ENCODE peak calls at places on chromosomes 4 and X, in seven cellular contexts. Z is activated CD4-positive, alpha-beta T cell treated with anti-CD3 and anti-CD28 coated beads, Interleukin-2, amount 10 ng/mL, durations not matched to agents 7 days and 5 days; B is Kasumi-1; V is T follicular helper cell; C is nucleus accumbens; D is lower lobe of right lung; G is PC-3. M is an unnamed sample.

GRCh38 chr4:156609421-156609820 is 362.2 kb downstream of the PDGFC start:
- DNase-seq in B (no peak), D (peak), Z (no peak), C (no peak), G (no peak), V (no peak), M (no peak)

GRCh38 chr4:186725422-186726149 is 1.9 kb upstream of the FAT1 start:
- DNase-seq in V (no peak), B (no peak), C (peak), Z (no peak), G (peak), D (peak), M (peak)

GRCh38 chr4:70874268-70875156 is 27.7 kb upstream of the MOB1B start:
- DNase-seq in Z (no peak), V (no peak), C (no peak), D (no peak), B (no peak), G (no peak), M (no peak)

GRCh38 chrX:130083107-130083490 is 27.2 kb downstream of the ELF4 start:
- DNase-seq in G (no peak), C (no peak), B (peak), Z (no peak), V (no peak), D (no peak), M (no peak)

GRCh38 chr4:127355738-127356137 is 277.0 kb upstream of the INTU start:
- DNase-seq in B (no peak), V (no peak), C (no peak), G (no peak), Z (no peak), D (no peak), M (no peak)

GRCh38 chr4:81565137-81565870 is 93.6 kb upstream of the RASGEF1B start:
- DNase-seq in Z (no peak), G (peak), V (no peak), B (no peak), C (peak), D (peak), M (no peak)

GRCh38 chrX:38879631-38880220 is 78.5 kb downstream of the MID1IP1 start:
- DNase-seq in B (peak), C (no peak), V (no peak), G (peak), Z (peak), D (no peak), M (no peak)

GRCh38 chrX:41589634-41590270 is 99.0 kb upstream of the GPR34 start:
- DNase-seq in C (no peak), G (no peak), Z (no peak), V (no peak), D (no peak), B (no peak), M (no peak)

GRCh38 chr4:57190651-57191481 is 80.7 kb upstream of the IGFBP7 start:
- DNase-seq in G (peak), C (no peak), D (no peak), Z (peak), B (peak), V (no peak), M (no peak)

GRCh38 chrX:153554519-153555167 is 37.2 kb downstream of the ATP2B3 start:
- DNase-seq in C (peak), V (peak), B (peak), D (peak), Z (peak), G (peak), M (no peak)

GRCh38 chrX:117895418-117895817 is 221.2 kb downstream of the KLHL13 start:
- DNase-seq in D (no peak), V (no peak), Z (no peak), C (no peak), B (no peak), G (no peak), M (no peak)

GRCh38 chrX:29506729-29507128 is 708.6 kb upstream of the MAGEB2 start:
- DNase-seq in G (no peak), C (no peak), V (no peak), B (no peak), D (no peak), Z (no peak), M (no peak)

GRCh38 chrX:150258176-150258425 is 105.0 kb upstream of the MAMLD1 start:
- DNase-seq in V (no peak), C (no peak), B (no peak), D (no peak), Z (no peak), G (no peak), M (no peak)

GRCh38 chrX:18146954-18147353 is 73.7 kb downstream of the BEND2 start:
- DNase-seq in V (no peak), D (no peak), B (peak), C (no peak), G (peak), Z (peak), M (no peak)

GRCh38 chr4:4555916-4556315 is 14.1 kb upstream of the STX18 start:
- DNase-seq in B (no peak), D (no peak), V (no peak), Z (no peak), G (no peak), C (no peak), M (no peak)